ENCODE peak calls at places on chromosomes 1 and 21, in five cellular contexts. G is CD8-positive, alpha-beta T cell; P is right cardiac atrium; X is SJSA1; K is left ventricle myocardium inferior. T is an unnamed sample.

GRCh38 chr1:41639332-41639936 is 155.0 kb upstream of the EDN2 start:
- DNase-seq in P (no peak), K (no peak), G (no peak), X (no peak), T (no peak)

GRCh38 chr1:231841616-231842344 is 215.2 kb downstream of the DISC1 start:
- DNase-seq in G (no peak), X (no peak), P (no peak), K (no peak), T (no peak)

GRCh38 chr1:26158271-26159112 is at the start of gene FAM110D:
- DNase-seq in G (no peak), P (peak; percentile 58), X (no peak), K (peak; percentile 45), T (no peak)

GRCh38 chr1:59163268-59164092 is 133.4 kb upstream of the FGGY start:
- DNase-seq in K (no peak), X (no peak), G (no peak), P (no peak), T (no peak)

GRCh38 chr21:18041012-18041411 is 203.6 kb upstream of the CHODL start:
- DNase-seq in K (no peak), P (no peak), X (no peak), G (no peak), T (peak; percentile 7)

GRCh38 chr1:236581528-236581927 is 22.8 kb downstream of the HEATR1 start:
- DNase-seq in X (no peak), K (no peak), P (no peak), G (no peak), T (no peak)

GRCh38 chr1:87246436-87246835 is 82.2 kb upstream of the LMO4 start:
- DNase-seq in K (no peak), G (no peak), X (no peak), P (no peak), T (no peak)

GRCh38 chr1:23908453-23909341 is 4.5 kb downstream of the CNR2 start:
- DNase-seq in G (peak; percentile 32), P (no peak), X (no peak), K (no peak), T (no peak)

GRCh38 chr1:236509647-236510401 is 14.0 kb upstream of the LGALS8 start:
- DNase-seq in X (no peak), G (no peak), K (no peak), P (no peak), T (no peak)

GRCh38 chr1:243254233-243254926 is 701 bp downstream of the CEP170 start:
- DNase-seq in K (peak; percentile 65), P (peak; percentile 85), G (peak; percentile 54), X (peak; percentile 64), T (peak; percentile 57)

GRCh38 chr1:16172232-16172830 is 16.5 kb upstream of the EPHA2 start:
- DNase-seq in X (no peak), K (no peak), P (peak; percentile 29), G (no peak), T (no peak)

GRCh38 chr1:225820522-225821120 is 10.7 kb downstream of the EPHX1 start:
- DNase-seq in P (no peak), K (no peak), G (no peak), X (no peak), T (no peak)

GRCh38 chr1:41501581-41501980 is 17.1 kb upstream of the EDN2 start:
- DNase-seq in G (no peak), X (no peak), P (peak; percentile 67), K (no peak), T (no peak)

GRCh38 chr1:244236101-244236500 is 185.0 kb downstream of the ZBTB18 start:
- DNase-seq in P (no peak), X (no peak), G (no peak), K (no peak), T (no peak)

GRCh38 chr1:30744060-30744756 is 13.4 kb downstream of the LAPTM5 start:
- DNase-seq in X (no peak), K (no peak), P (peak; percentile 28), G (peak; percentile 50), T (no peak)

GRCh38 chr1:30746212-30747027 is 11.2 kb downstream of the LAPTM5 start:
- DNase-seq in P (no peak), X (no peak), G (no peak), K (no peak), T (no peak)

GRCh38 chr1:30745834-30746208 is 11.8 kb downstream of the LAPTM5 start:
- DNase-seq in G (no peak), K (no peak), X (no peak), P (peak; percentile 52), T (no peak)

GRCh38 chr1:30743584-30744059 is 14.0 kb downstream of the LAPTM5 start:
- DNase-seq in G (peak; percentile 75), K (no peak), P (peak; percentile 15), X (no peak), T (peak; percentile 87)

GRCh38 chr1:30745156-30745833 is 12.3 kb downstream of the LAPTM5 start:
- DNase-seq in G (no peak), P (peak; percentile 35), K (no peak), X (no peak), T (peak; percentile 48)
- H3K4me1 ChIP-seq in G (peaks cover 98% of the 10 kb centered on the region), P (no peaks in the 10 kb centered on the region), K (peaks cover 5% of the 10 kb centered on the region), X (peaks cover 9% of the 10 kb centered on the region), T (peaks cover 100% of the 10 kb centered on the region)

GRCh38 chr1:223052931-223053330 is 90.1 kb downstream of the TLR5 start:
- DNase-seq in X (no peak), K (no peak), P (no peak), G (no peak), T (no peak)
- H3K9me3 ChIP-seq in X (no peaks in the 10 kb centered on the region), K (no peaks in the 10 kb centered on the region), P (no peaks in the 10 kb centered on the region), G (no peaks in the 10 kb centered on the region), T (no peaks in the 10 kb centered on the region)

DNA sequence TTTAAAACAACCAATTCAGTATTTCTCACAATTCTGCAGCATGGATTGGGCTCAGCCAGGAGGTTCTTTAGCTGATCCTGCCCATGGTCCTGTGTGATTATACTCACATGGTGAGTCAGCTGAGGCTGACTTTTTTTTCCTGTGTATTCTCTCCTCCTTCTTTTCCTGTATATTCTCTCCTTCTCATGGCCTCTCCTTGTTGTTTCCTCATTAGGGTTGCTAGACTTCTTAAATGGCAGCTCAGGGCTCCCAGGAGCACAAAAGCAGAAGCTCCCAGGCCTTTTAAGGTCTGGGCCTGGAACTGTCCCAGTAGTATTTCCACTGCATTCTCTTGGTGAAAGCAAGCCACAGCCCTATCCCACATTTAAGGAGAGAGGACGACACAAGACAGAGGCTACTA is 26.8 kb downstream of the VANGL1 start:
- DNase-seq in X (no peak), P (no peak), G (no peak), K (no peak), T (no peak)
- H3K27ac ChIP-seq in X (peak overlapping the region; percentile 33), P (no peak overlapping the region), G (no peak overlapping the region), K (peak overlapping the region; percentile 80), T (no peak overlapping the region)

GRCh38 chr1:1084028-1084371 is 9.9 kb upstream of the RNF223 start:
- DNase-seq in K (no peak), X (peak; percentile 36), G (peak; percentile 8), P (peak; percentile 29), T (no peak)
- H3K4me1 ChIP-seq in K (peaks cover 12% of the 10 kb centered on the region), X (peaks cover 12% of the 10 kb centered on the region), G (peaks cover 12% of the 10 kb centered on the region), P (no peaks in the 10 kb centered on the region), T (peaks cover 14% of the 10 kb centered on the region)

GRCh38 chr1:2953688-2954285 is 67.5 kb upstream of the ACTRT2 start:
- DNase-seq in G (no peak), K (no peak), P (no peak), X (no peak), T (no peak)

GRCh38 chr1:2956571-2956970 is 64.7 kb upstream of the ACTRT2 start:
- DNase-seq in K (no peak), P (no peak), X (no peak), G (no peak), T (no peak)

GRCh38 chr1:2955652-2956051 is 65.6 kb upstream of the ACTRT2 start:
- DNase-seq in K (no peak), P (no peak), X (no peak), G (no peak), T (no peak)

GRCh38 chr1:2961081-2961480 is 60.2 kb upstream of the ACTRT2 start:
- DNase-seq in X (no peak), K (no peak), P (no peak), G (no peak), T (no peak)

DNA sequence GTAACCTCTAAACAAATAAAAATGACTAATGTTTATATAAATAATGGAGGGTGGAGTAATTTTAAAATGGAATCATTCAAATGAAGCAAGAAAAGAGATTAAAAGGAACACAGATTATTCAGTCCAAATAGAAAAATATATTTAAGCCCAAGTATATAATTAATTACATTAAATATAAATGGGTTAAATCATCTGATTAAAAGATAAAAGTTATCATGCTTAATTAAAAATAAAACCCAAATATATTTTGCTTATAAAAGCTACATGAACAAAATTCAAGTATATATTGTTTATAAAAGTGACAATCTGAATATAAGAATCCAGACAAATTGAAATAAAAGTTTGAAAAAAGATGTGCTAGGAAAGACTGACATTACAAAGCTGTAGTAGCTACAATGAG is 63.9 kb upstream of the ACTRT2 start:
- DNase-seq in P (no peak), G (no peak), K (no peak), X (no peak), T (no peak)
- H3K9me3 ChIP-seq in P (no peaks in the 10 kb centered on the region), G (no peaks in the 10 kb centered on the region), K (peaks cover 60% of the 10 kb centered on the region), X (no peaks in the 10 kb centered on the region), T (peaks cover 4% of the 10 kb centered on the region)

DNA sequence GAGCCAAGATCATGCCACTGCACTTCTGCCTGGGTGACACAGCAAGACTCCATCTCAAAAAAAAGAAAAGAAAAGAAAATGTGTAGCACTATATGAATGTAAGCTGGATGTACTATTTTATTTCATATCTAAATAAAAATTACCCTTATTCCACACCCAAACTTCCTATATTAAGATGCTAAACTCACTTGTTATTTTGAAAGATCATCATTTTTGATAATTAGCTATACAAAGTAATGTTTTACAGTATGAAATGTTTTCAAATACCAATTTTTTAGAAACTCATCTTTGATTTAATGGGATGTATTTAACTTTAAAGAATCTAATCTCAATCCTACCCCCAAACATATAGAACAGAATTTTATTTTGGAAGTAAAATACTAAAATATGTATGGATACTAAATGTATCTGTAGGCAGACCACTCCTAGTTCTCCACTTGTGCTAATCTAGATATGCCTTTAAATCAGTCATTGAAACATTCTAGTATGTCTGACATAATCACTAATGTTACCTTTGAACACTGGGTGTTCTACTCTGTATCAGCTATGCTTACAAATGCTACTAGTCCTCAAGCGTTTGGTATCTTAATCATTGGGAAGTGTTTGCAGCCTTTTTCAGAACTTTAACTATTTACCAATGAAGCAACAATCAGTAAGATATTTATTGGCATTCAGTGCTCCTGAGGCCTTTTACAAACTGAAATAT is 12.9 kb downstream of the MIER1 start:
- DNase-seq in K (no peak), G (no peak), X (no peak), P (no peak), T (no peak)
- H3K27ac ChIP-seq in K (no peak overlapping the region), G (no peak overlapping the region), X (no peak overlapping the region), P (no peak overlapping the region), T (no peak overlapping the region)

GRCh38 chr1:204678721-204679455 is 6.7 kb downstream of the LRRN2 start:
- DNase-seq in X (no peak), P (no peak), G (no peak), K (no peak), T (no peak)
- H3K4me1 ChIP-seq in X (no peaks in the 10 kb centered on the region), P (no peaks in the 10 kb centered on the region), G (no peaks in the 10 kb centered on the region), K (peaks cover 6% of the 10 kb centered on the region), T (no peaks in the 10 kb centered on the region)